ENCODE peak calls at places on chromosomes 1 and 21, in six cellular contexts. D, E, X, S, W and M are unnamed samples.

GRCh38 chr21:42321845-42322244 is 6.6 kb upstream of the TFF3 start:
- DNase-seq in W (peak; percentile 68), X (no peak), E (no peak), S (no peak), D (no peak), M (no peak)

GRCh38 chr1:66265796-66266195 is 268.2 kb upstream of the SGIP1 start:
- DNase-seq in D (no peak), S (no peak), E (no peak), W (no peak), X (no peak), M (no peak)

GRCh38 chr1:42941640-42942330 is 16.9 kb downstream of the SLC2A1 start:
- DNase-seq in X (no peak), D (peak; percentile 86), E (no peak), S (peak; percentile 70), W (peak; percentile 93), M (no peak)

GRCh38 chr1:59520759-59521442 is 224.0 kb downstream of the FGGY start:
- DNase-seq in D (no peak), E (no peak), W (no peak), S (no peak), X (peak; percentile 94), M (no peak)

GRCh38 chr1:28893403-28894102 is 20.8 kb upstream of the EPB41 start:
- DNase-seq in E (peak; percentile 26), S (no peak), X (peak; percentile 47), W (no peak), D (no peak), M (no peak)

GRCh38 chr1:116420417-116421200 is 47.6 kb downstream of the ATP1A1 start:
- DNase-seq in X (no peak), D (no peak), S (no peak), W (peak; percentile 49), E (no peak), M (no peak)

GRCh38 chr1:83055391-83056170 is 943.4 kb downstream of the TTLL7 start:
- DNase-seq in S (no peak), D (no peak), W (no peak), X (no peak), E (no peak), M (no peak)

GRCh38 chr1:99599678-99600175 is 46.2 kb upstream of the PALMD start:
- DNase-seq in E (no peak), X (no peak), D (no peak), W (no peak), S (peak; percentile 37), M (no peak)

GRCh38 chr1:33098371-33098770 is 17.4 kb downstream of the AZIN2 start:
- DNase-seq in D (no peak), X (no peak), W (no peak), E (no peak), S (no peak), M (peak; percentile 68)

GRCh38 chr1:229894535-229894934 is 172.5 kb upstream of the GALNT2 start:
- DNase-seq in W (no peak), E (no peak), S (no peak), X (no peak), D (no peak), M (no peak)

GRCh38 chr1:47853059-47853458 is 144.1 kb downstream of the TRABD2B start:
- DNase-seq in W (peak; percentile 52), D (no peak), E (no peak), X (no peak), S (no peak), M (no peak)

GRCh38 chr1:16048573-16049189 is 5.1 kb downstream of the CLCNKB start:
- DNase-seq in S (no peak), D (peak; percentile 62), W (no peak), E (no peak), X (peak; percentile 96), M (peak; percentile 39)

GRCh38 chr1:6144622-6145021 is 35.5 kb downstream of the CHD5 start:
- DNase-seq in X (peak; percentile 61), D (no peak), E (no peak), S (no peak), W (no peak), M (no peak)

GRCh38 chr1:95287078-95287477 is 53.1 kb downstream of the RWDD3 start:
- DNase-seq in X (peak; percentile 55), W (no peak), E (no peak), S (no peak), D (no peak), M (no peak)

GRCh38 chr1:82090104-82090503 is 289.4 kb downstream of the ADGRL2 start:
- DNase-seq in E (no peak), X (no peak), S (no peak), W (no peak), D (no peak), M (no peak)

GRCh38 chr1:19885821-19886220 is 3.6 kb downstream of the OTUD3 start:
- DNase-seq in W (no peak), D (no peak), X (no peak), E (no peak), S (no peak), M (no peak)

GRCh38 chr1:67970088-67970487 is 80.3 kb downstream of the DIRAS3 start:
- DNase-seq in D (no peak), X (no peak), E (no peak), W (no peak), S (no peak), M (no peak)

GRCh38 chr1:97870574-97870973 is 50.3 kb downstream of the DPYD start:
- DNase-seq in X (no peak), S (no peak), D (no peak), E (no peak), W (no peak), M (no peak)

GRCh38 chr21:29870814-29871213 is 69.0 kb downstream of the GRIK1 start:
- DNase-seq in X (peak; percentile 41), D (no peak), S (no peak), W (no peak), E (no peak), M (no peak)

GRCh38 chr1:90955769-90956168 is 66.1 kb downstream of the ZNF644 start:
- DNase-seq in S (no peak), D (no peak), W (no peak), E (no peak), X (no peak), M (no peak)

GRCh38 chr1:115781343-115781742 is 12.8 kb upstream of the CASQ2 start:
- DNase-seq in W (no peak), X (no peak), S (no peak), D (no peak), E (no peak), M (no peak)

GRCh38 chr1:202112864-202113689 is 9.6 kb upstream of the GPR37L1 start:
- DNase-seq in S (no peak), X (no peak), D (peak; percentile 67), E (no peak), W (no peak), M (no peak)

GRCh38 chr1:55848906-55849305 is 633.7 kb upstream of the USP24 start:
- DNase-seq in D (no peak), S (no peak), E (no peak), X (no peak), W (no peak), M (no peak)

GRCh38 chr1:226082959-226083302 is 20.4 kb downstream of the H3-3A start:
- DNase-seq in E (no peak), W (no peak), S (peak; percentile 69), X (peak; percentile 80), D (no peak), M (no peak)

GRCh38 chr1:151653397-151653796 is 41.5 kb downstream of the SNX27 start:
- DNase-seq in S (no peak), W (no peak), E (no peak), X (no peak), D (no peak), M (peak; percentile 26)

GRCh38 chr1:6365047-6365446 is 28.5 kb downstream of the ACOT7 start:
- DNase-seq in X (no peak), E (peak; percentile 74), S (no peak), W (no peak), D (peak; percentile 14), M (peak; percentile 96)

GRCh38 chr1:18951818-18952391 is 4.6 kb downstream of the IFFO2 start:
- DNase-seq in W (no peak), D (no peak), S (no peak), X (no peak), E (peak; percentile 92), M (peak; percentile 37)

GRCh38 chr1:44576456-44577150 is 97.7 kb downstream of the TMEM53 start:
- DNase-seq in X (peak; percentile 55), D (no peak), E (no peak), W (no peak), S (no peak), M (no peak)

GRCh38 chr1:166874464-166874863 is 1.6 kb downstream of the TADA1 start:
- DNase-seq in S (no peak), X (peak; percentile 7), W (no peak), E (no peak), D (no peak), M (no peak)

GRCh38 chr1:15974855-15975254 is 1.0 kb downstream of the ZBTB17 start:
- DNase-seq in E (no peak), S (no peak), X (no peak), D (no peak), W (no peak), M (no peak)